ENCODE peak calls at places on chromosomes 13 and 19, in eight cellular contexts. One of them, this sample, is unnamed.

GRCh38 chr13:30898721-30899188 is 7.3 kb upstream of the MEDAG start:
- DNase-seq in esophagus squamous epithelium: no peak
- DNase-seq in IMR-90: peak; percentile 98
- DNase-seq in esophagus muscularis mucosa: no peak
- DNase-seq in uterus: no peak
- DNase-seq in body of pancreas: no peak
- DNase-seq in A549: no peak
- DNase-seq in prostate gland: no peak
- DNase-seq in this sample: peak; percentile 15

GRCh38 chr19:13665125-13665903 is 99.0 kb upstream of the MRI1 start:
- DNase-seq in IMR-90: no peak
- DNase-seq in A549: no peak
- DNase-seq in esophagus squamous epithelium: no peak
- DNase-seq in esophagus muscularis mucosa: no peak
- DNase-seq in uterus: no peak
- DNase-seq in prostate gland: no peak
- DNase-seq in body of pancreas: no peak
- DNase-seq in this sample: no peak

GRCh38 chr13:25732146-25732865 is 319.5 kb downstream of the SHISA2 start:
- DNase-seq in A549: no peak
- DNase-seq in IMR-90: peak; percentile 2
- DNase-seq in uterus: no peak
- DNase-seq in prostate gland: no peak
- DNase-seq in esophagus muscularis mucosa: no peak
- DNase-seq in esophagus squamous epithelium: no peak
- DNase-seq in body of pancreas: no peak
- DNase-seq in this sample: no peak

GRCh38 chr13:79457948-79458347 is 23.0 kb upstream of the NDFIP2 start:
- DNase-seq in esophagus muscularis mucosa: no peak
- DNase-seq in IMR-90: peak; percentile 91
- DNase-seq in prostate gland: no peak
- DNase-seq in esophagus squamous epithelium: no peak
- DNase-seq in body of pancreas: no peak
- DNase-seq in uterus: no peak
- DNase-seq in A549: no peak
- DNase-seq in this sample: no peak

GRCh38 chr19:46766569-46767317 is 20.5 kb upstream of the STRN4 start:
- DNase-seq in A549: no peak
- DNase-seq in body of pancreas: no peak
- DNase-seq in esophagus squamous epithelium: no peak
- DNase-seq in prostate gland: no peak
- DNase-seq in uterus: no peak
- DNase-seq in IMR-90: no peak
- DNase-seq in esophagus muscularis mucosa: no peak
- DNase-seq in this sample: no peak

GRCh38 chr13:112447761-112448603 is 71.8 kb downstream of the SPACA7 start:
- DNase-seq in prostate gland: no peak
- DNase-seq in uterus: no peak
- DNase-seq in body of pancreas: no peak
- DNase-seq in IMR-90: no peak
- DNase-seq in esophagus muscularis mucosa: peak; percentile 83
- DNase-seq in esophagus squamous epithelium: no peak
- DNase-seq in A549: no peak
- DNase-seq in this sample: no peak

GRCh38 chr19:7716762-7717161 is 14.8 kb upstream of the FCER2 start:
- DNase-seq in body of pancreas: no peak
- DNase-seq in uterus: no peak
- DNase-seq in A549: no peak
- DNase-seq in prostate gland: no peak
- DNase-seq in esophagus muscularis mucosa: no peak
- DNase-seq in esophagus squamous epithelium: no peak
- DNase-seq in IMR-90: no peak
- DNase-seq in this sample: no peak

GRCh38 chr13:40235160-40235796 is 431.2 kb downstream of the FOXO1 start:
- DNase-seq in esophagus squamous epithelium: no peak
- DNase-seq in body of pancreas: no peak
- DNase-seq in prostate gland: no peak
- DNase-seq in IMR-90: no peak
- DNase-seq in A549: no peak
- DNase-seq in esophagus muscularis mucosa: no peak
- DNase-seq in uterus: no peak
- DNase-seq in this sample: no peak

GRCh38 chr19:23343434-23344010 is 51.7 kb downstream of the ZNF91 start:
- DNase-seq in uterus: no peak
- DNase-seq in esophagus muscularis mucosa: no peak
- DNase-seq in prostate gland: no peak
- DNase-seq in esophagus squamous epithelium: no peak
- DNase-seq in IMR-90: no peak
- DNase-seq in body of pancreas: no peak
- DNase-seq in A549: no peak
- DNase-seq in this sample: no peak

GRCh38 chr19:47601180-47601904 is 7.6 kb upstream of the BICRA start:
- DNase-seq in A549: no peak
- DNase-seq in IMR-90: no peak
- DNase-seq in prostate gland: no peak
- DNase-seq in body of pancreas: peak; percentile 52
- DNase-seq in esophagus muscularis mucosa: no peak
- DNase-seq in esophagus squamous epithelium: no peak
- DNase-seq in uterus: no peak
- DNase-seq in this sample: no peak

GRCh38 chr19:49362048-49362925 is at the start of gene TEAD2:
- DNase-seq in esophagus muscularis mucosa: peak; percentile 94
- DNase-seq in esophagus squamous epithelium: no peak
- DNase-seq in body of pancreas: peak; percentile 71
- DNase-seq in IMR-90: peak; percentile 47
- DNase-seq in A549: peak; percentile 86
- DNase-seq in uterus: peak; percentile 85
- DNase-seq in prostate gland: peak; percentile 55
- DNase-seq in this sample: peak; percentile 75

GRCh38 chr13:47332149-47332548 is 435.3 kb upstream of the HTR2A start:
- DNase-seq in uterus: no peak
- DNase-seq in esophagus muscularis mucosa: no peak
- DNase-seq in esophagus squamous epithelium: no peak
- DNase-seq in IMR-90: peak; percentile 8
- DNase-seq in prostate gland: no peak
- DNase-seq in body of pancreas: no peak
- DNase-seq in A549: no peak
- DNase-seq in this sample: no peak

GRCh38 chr19:36115453-36116343 is at the start of gene TBCB:
- DNase-seq in A549: peak; percentile 86
- DNase-seq in IMR-90: peak; percentile 28
- DNase-seq in prostate gland: peak; percentile 77
- DNase-seq in esophagus muscularis mucosa: peak; percentile 96
- DNase-seq in uterus: no peak
- DNase-seq in esophagus squamous epithelium: peak; percentile 80
- DNase-seq in body of pancreas: no peak
- DNase-seq in this sample: peak; percentile 83

GRCh38 chr19:54014920-54015560 is 23.6 kb downstream of the CACNG6 start:
- DNase-seq in IMR-90: no peak
- DNase-seq in esophagus squamous epithelium: no peak
- DNase-seq in body of pancreas: no peak
- DNase-seq in A549: no peak
- DNase-seq in esophagus muscularis mucosa: no peak
- DNase-seq in prostate gland: no peak
- DNase-seq in uterus: no peak
- DNase-seq in this sample: no peak

GRCh38 chr19:18437481-18438330 is at the start of gene ISYNA1:
- DNase-seq in esophagus squamous epithelium: no peak
- DNase-seq in A549: no peak
- DNase-seq in esophagus muscularis mucosa: no peak
- DNase-seq in IMR-90: peak; percentile 20
- DNase-seq in body of pancreas: peak; percentile 58
- DNase-seq in uterus: peak; percentile 73
- DNase-seq in prostate gland: peak; percentile 60
- DNase-seq in this sample: no peak

GRCh38 chr13:43787998-43788397 is 1.2 kb upstream of the ENOX1 start:
- DNase-seq in esophagus muscularis mucosa: no peak
- DNase-seq in IMR-90: peak; percentile 52
- DNase-seq in esophagus squamous epithelium: no peak
- DNase-seq in A549: peak; percentile 36
- DNase-seq in body of pancreas: no peak
- DNase-seq in uterus: no peak
- DNase-seq in prostate gland: no peak
- DNase-seq in this sample: no peak

GRCh38 chr19:5718579-5719273 is 1.2 kb downstream of the LONP1 start:
- DNase-seq in prostate gland: no peak
- DNase-seq in A549: no peak
- DNase-seq in body of pancreas: no peak
- DNase-seq in IMR-90: peak; percentile 91
- DNase-seq in esophagus squamous epithelium: no peak
- DNase-seq in uterus: no peak
- DNase-seq in esophagus muscularis mucosa: no peak
- DNase-seq in this sample: no peak
- TF ChIP-seq POLR2A in prostate gland: no peak
- TF ChIP-seq POLR2A in A549: no peak
- TF ChIP-seq POLR2A in body of pancreas: peak; percentile 43
- TF ChIP-seq POLR2A in IMR-90: peak; percentile 96
- TF ChIP-seq POLR2A in esophagus squamous epithelium: no peak
- TF ChIP-seq POLR2A in uterus: no peak
- TF ChIP-seq POLR2A in esophagus muscularis mucosa: no peak
- TF ChIP-seq POLR2A in this sample: no peak

GRCh38 chr19:41532526-41532925 is 43.4 kb upstream of the CEACAM21 start:
- DNase-seq in IMR-90: no peak
- DNase-seq in A549: no peak
- DNase-seq in body of pancreas: no peak
- DNase-seq in uterus: no peak
- DNase-seq in esophagus muscularis mucosa: no peak
- DNase-seq in esophagus squamous epithelium: no peak
- DNase-seq in prostate gland: no peak
- DNase-seq in this sample: no peak

GRCh38 chr19:41530184-41530534 is 45.8 kb upstream of the CEACAM21 start:
- DNase-seq in uterus: no peak
- DNase-seq in esophagus muscularis mucosa: peak; percentile 53
- DNase-seq in body of pancreas: no peak
- DNase-seq in esophagus squamous epithelium: no peak
- DNase-seq in A549: no peak
- DNase-seq in IMR-90: no peak
- DNase-seq in prostate gland: no peak
- DNase-seq in this sample: no peak

GRCh38 chr19:41530761-41531301 is 45.1 kb upstream of the CEACAM21 start:
- DNase-seq in A549: no peak
- DNase-seq in body of pancreas: no peak
- DNase-seq in prostate gland: peak; percentile 43
- DNase-seq in IMR-90: no peak
- DNase-seq in uterus: no peak
- DNase-seq in esophagus squamous epithelium: no peak
- DNase-seq in esophagus muscularis mucosa: peak; percentile 86
- DNase-seq in this sample: no peak

GRCh38 chr19:41533691-41534090 is 42.3 kb upstream of the CEACAM21 start:
- DNase-seq in IMR-90: no peak
- DNase-seq in body of pancreas: no peak
- DNase-seq in A549: no peak
- DNase-seq in esophagus squamous epithelium: no peak
- DNase-seq in prostate gland: no peak
- DNase-seq in esophagus muscularis mucosa: peak; percentile 31
- DNase-seq in uterus: no peak
- DNase-seq in this sample: no peak

GRCh38 chr19:41531438-41532311 is 44.3 kb upstream of the CEACAM21 start:
- DNase-seq in IMR-90: peak; percentile 31
- DNase-seq in A549: peak; percentile 85
- DNase-seq in body of pancreas: peak; percentile 55
- DNase-seq in esophagus squamous epithelium: peak; percentile 43
- DNase-seq in uterus: peak; percentile 57
- DNase-seq in esophagus muscularis mucosa: peak; percentile 93
- DNase-seq in prostate gland: peak; percentile 55
- DNase-seq in this sample: peak; percentile 58
- TF ChIP-seq POLR2A in IMR-90: no peak
- TF ChIP-seq POLR2A in A549: no peak
- TF ChIP-seq POLR2A in body of pancreas: peak; percentile 70
- TF ChIP-seq POLR2A in esophagus squamous epithelium: peak; percentile 84
- TF ChIP-seq POLR2A in uterus: peak; percentile 86
- TF ChIP-seq POLR2A in esophagus muscularis mucosa: peak; percentile 37
- TF ChIP-seq POLR2A in prostate gland: peak; percentile 53
- TF ChIP-seq POLR2A in this sample: peak; percentile 8

GRCh38 chr19:58519355-58520256 is at the start of gene ZBTB45:
- DNase-seq in uterus: peak; percentile 94
- DNase-seq in prostate gland: peak; percentile 89
- DNase-seq in A549: peak; percentile 90
- DNase-seq in body of pancreas: peak; percentile 93
- DNase-seq in IMR-90: peak; percentile 96
- DNase-seq in esophagus squamous epithelium: peak; percentile 71
- DNase-seq in esophagus muscularis mucosa: peak; percentile 98
- DNase-seq in this sample: peak; percentile 96
- TF ChIP-seq POLR2A in uterus: peak; percentile 25
- TF ChIP-seq POLR2A in prostate gland: peak; percentile 44
- TF ChIP-seq POLR2A in A549: peak; percentile 84
- TF ChIP-seq POLR2A in body of pancreas: peak; percentile 85
- TF ChIP-seq POLR2A in IMR-90: peak; percentile 66
- TF ChIP-seq POLR2A in esophagus squamous epithelium: peak; percentile 20
- TF ChIP-seq POLR2A in esophagus muscularis mucosa: peak; percentile 19
- TF ChIP-seq POLR2A in this sample: peak; percentile 83

GRCh38 chr19:3976495-3977241 is 5.8 kb upstream of the DAPK3 start:
- DNase-seq in A549: no peak
- DNase-seq in esophagus squamous epithelium: no peak
- DNase-seq in IMR-90: no peak
- DNase-seq in uterus: no peak
- DNase-seq in body of pancreas: peak; percentile 14
- DNase-seq in esophagus muscularis mucosa: no peak
- DNase-seq in prostate gland: no peak
- DNase-seq in this sample: no peak

GRCh38 chr19:3978145-3978544 is 7.1 kb downstream of the EEF2 start:
- DNase-seq in IMR-90: no peak
- DNase-seq in A549: no peak
- DNase-seq in uterus: no peak
- DNase-seq in esophagus squamous epithelium: no peak
- DNase-seq in body of pancreas: no peak
- DNase-seq in esophagus muscularis mucosa: no peak
- DNase-seq in prostate gland: no peak
- DNase-seq in this sample: no peak

GRCh38 chr19:3975144-3975543 is 4.2 kb upstream of the DAPK3 start:
- DNase-seq in IMR-90: no peak
- DNase-seq in A549: no peak
- DNase-seq in body of pancreas: no peak
- DNase-seq in uterus: no peak
- DNase-seq in esophagus muscularis mucosa: no peak
- DNase-seq in prostate gland: no peak
- DNase-seq in esophagus squamous epithelium: no peak
- DNase-seq in this sample: no peak

GRCh38 chr19:3977242-3978143 is 6.6 kb upstream of the DAPK3 start:
- DNase-seq in uterus: no peak
- DNase-seq in esophagus muscularis mucosa: no peak
- DNase-seq in A549: no peak
- DNase-seq in IMR-90: no peak
- DNase-seq in esophagus squamous epithelium: no peak
- DNase-seq in prostate gland: no peak
- DNase-seq in body of pancreas: peak; percentile 22
- DNase-seq in this sample: no peak

DNA sequence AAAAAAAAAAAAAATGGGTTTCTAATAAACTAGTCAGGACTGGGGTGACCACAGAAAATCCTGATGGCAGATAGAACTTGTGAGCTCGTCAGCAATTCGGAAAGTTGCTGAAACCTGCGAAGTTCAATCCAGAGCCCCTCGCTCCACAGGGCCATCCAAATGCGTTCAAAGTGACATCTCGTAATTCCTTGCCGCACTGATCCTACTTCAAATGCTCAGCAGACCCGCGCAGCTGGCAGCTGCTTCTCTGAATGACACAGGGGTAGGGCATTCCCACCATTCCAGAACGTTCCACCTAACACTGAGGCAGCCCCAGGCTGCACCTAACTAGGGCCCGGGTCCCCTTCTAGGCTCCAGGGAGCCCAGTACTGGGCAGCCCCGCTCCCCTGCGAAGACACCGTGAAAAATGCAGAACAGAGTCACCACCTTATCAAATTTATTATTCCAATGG is 4.8 kb upstream of the DAPK3 start:
- DNase-seq in esophagus muscularis mucosa: no peak
- DNase-seq in esophagus squamous epithelium: no peak
- DNase-seq in prostate gland: no peak
- DNase-seq in uterus: no peak
- DNase-seq in body of pancreas: peak; percentile 13
- DNase-seq in IMR-90: no peak
- DNase-seq in A549: no peak
- DNase-seq in this sample: no peak
- TF ChIP-seq POLR2A in esophagus muscularis mucosa: no peak
- TF ChIP-seq POLR2A in esophagus squamous epithelium: no peak
- TF ChIP-seq POLR2A in prostate gland: no peak
- TF ChIP-seq POLR2A in uterus: no peak
- TF ChIP-seq POLR2A in body of pancreas: no peak
- TF ChIP-seq POLR2A in IMR-90: peak; percentile 48
- TF ChIP-seq POLR2A in A549: no peak
- TF ChIP-seq POLR2A in this sample: no peak